ENCODE peak calls at places on chromosomes 3 and 15, in seven cellular contexts. O, C, D, U, J, N and Z are unnamed samples.

GRCh38 chr3:66110840-66111239 is 72.1 kb upstream of the MAGI1 start:
- DNase-seq in D (no peak), O (no peak), U (peak; percentile 77), J (no peak), C (no peak), N (no peak), Z (peak; percentile 50)

GRCh38 chr15:46854559-46854958 is 862.7 kb upstream of the SEMA6D start:
- DNase-seq in N (no peak), C (no peak), U (no peak), J (no peak), O (no peak), D (no peak), Z (no peak)

GRCh38 chr15:66117841-66118240 is 135.7 kb downstream of the MEGF11 start:
- DNase-seq in N (no peak), C (no peak), J (no peak), O (no peak), U (no peak), D (no peak), Z (no peak)

GRCh38 chr15:77790481-77790880 is 157.8 kb upstream of the LINGO1 start:
- DNase-seq in J (no peak), C (no peak), U (no peak), D (no peak), O (no peak), N (no peak), Z (no peak)

GRCh38 chr15:89127054-89127702 is 38.9 kb downstream of the ABHD2 start:
- DNase-seq in D (no peak), N (no peak), J (no peak), O (peak; percentile 29), U (no peak), C (no peak), Z (no peak)

GRCh38 chr3:27993061-27993460 is 248.4 kb upstream of the CMC1 start:
- DNase-seq in N (no peak), J (no peak), U (no peak), C (no peak), O (no peak), D (peak; percentile 65), Z (no peak)

GRCh38 chr3:8546609-8547008 is 45.0 kb downstream of the LMCD1 start:
- DNase-seq in D (no peak), N (no peak), O (no peak), J (no peak), C (no peak), U (no peak), Z (no peak)

GRCh38 chr3:110237091-110237615 is 834.5 kb upstream of the NECTIN3 start:
- DNase-seq in J (no peak), C (no peak), U (peak; percentile 49), O (no peak), N (peak; percentile 8), D (no peak), Z (no peak)

GRCh38 chr15:41104234-41104633 is 11.8 kb downstream of the INO80 start:
- DNase-seq in U (no peak), N (no peak), O (peak; percentile 79), D (no peak), C (no peak), J (peak; percentile 16), Z (no peak)

GRCh38 chr3:29026959-29027358 is 253.9 kb upstream of the RBMS3 start:
- DNase-seq in C (no peak), N (no peak), U (no peak), D (no peak), O (peak; percentile 38), J (no peak), Z (no peak)

GRCh38 chr3:14431556-14431927 is 29.1 kb downstream of the SLC6A6 start:
- DNase-seq in D (no peak), C (no peak), J (no peak), U (peak; percentile 58), O (no peak), N (no peak), Z (no peak)

GRCh38 chr3:72569754-72570440 is 278.3 kb downstream of the SHQ1 start:
- DNase-seq in C (no peak), J (no peak), O (no peak), D (no peak), N (no peak), U (no peak), Z (no peak)

GRCh38 chr3:50353231-50354004 is 2.8 kb downstream of the CYB561D2 start:
- DNase-seq in J (no peak), N (no peak), C (no peak), U (no peak), O (no peak), D (no peak), Z (no peak)

GRCh38 chr3:50350527-50351317 is at the start of the genes CYB561D2 and NPRL2:
- DNase-seq in O (peak; percentile 90), N (peak; percentile 98), C (peak; percentile 93), D (peak; percentile 85), U (peak; percentile 95), J (peak; percentile 96), Z (peak; percentile 96)

GRCh38 chr3:50354186-50354764 is 3.6 kb downstream of the CYB561D2 start:
- DNase-seq in J (no peak), U (no peak), O (no peak), C (no peak), D (no peak), N (no peak), Z (no peak)

GRCh38 chr3:50351318-50351687 is 641 bp downstream of the CYB561D2 start:
- DNase-seq in O (no peak), C (no peak), N (no peak), J (no peak), D (no peak), U (no peak), Z (no peak)

GRCh38 chr3:50352762-50353161 is 2.1 kb downstream of the CYB561D2 start:
- DNase-seq in C (no peak), O (peak; percentile 29), N (no peak), D (no peak), J (peak; percentile 47), U (no peak), Z (no peak)
- H2BK120ac ChIP-seq in C (no peak overlapping the region), O (no peak overlapping the region), N (no peak overlapping the region), D (no peak overlapping the region), J (no peak overlapping the region), U (no peak overlapping the region), Z (no peak overlapping the region)

DNA sequence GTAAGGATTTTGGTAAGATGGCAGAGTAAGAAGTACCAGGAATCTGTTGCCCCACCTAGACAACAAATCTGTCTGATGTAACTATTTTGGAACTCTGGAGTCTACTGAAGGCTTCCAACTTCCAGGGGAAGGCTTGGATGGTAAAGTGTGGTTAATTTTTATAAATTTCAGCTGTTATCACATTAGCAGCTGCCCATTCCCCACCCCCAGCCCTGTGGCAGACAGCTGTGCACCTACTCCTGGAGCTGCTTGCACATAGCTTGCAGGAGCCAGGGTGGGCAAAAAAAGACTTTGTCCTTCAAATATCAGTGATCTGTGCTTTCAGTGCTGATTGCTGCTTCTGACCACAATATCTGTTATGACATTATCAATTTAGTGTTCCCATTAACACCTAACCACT is 47.4 kb downstream of the FRMD5 start:
- DNase-seq in U (no peak), J (no peak), N (no peak), C (no peak), D (no peak), O (no peak), Z (no peak)
- H2BK120ac ChIP-seq in U (no peak overlapping the region), J (no peak overlapping the region), N (no peak overlapping the region), C (no peak overlapping the region), D (no peak overlapping the region), O (no peak overlapping the region), Z (no peak overlapping the region)

DNA sequence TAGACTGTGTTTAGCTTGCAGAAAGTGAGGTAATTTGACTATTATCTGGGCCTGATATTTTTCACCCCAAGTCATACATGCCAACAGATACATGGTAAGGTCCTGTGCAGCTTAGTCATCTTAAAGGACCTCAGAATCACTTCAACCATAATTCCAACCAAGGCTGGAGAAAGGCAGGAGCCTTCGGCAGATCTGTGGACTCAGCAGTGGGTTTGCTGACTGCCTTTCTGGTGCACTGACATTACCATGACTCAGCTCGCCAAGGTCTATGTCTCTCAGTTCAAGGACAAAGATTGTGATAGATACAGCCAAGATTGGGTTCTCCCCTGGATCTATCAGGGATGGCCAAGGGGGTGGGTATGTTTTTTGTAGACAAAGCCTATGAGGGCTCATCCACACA is 32.7 kb downstream of the LYZL4 start:
- DNase-seq in U (no peak), C (no peak), N (no peak), O (no peak), D (no peak), J (no peak), Z (no peak)
- H2BK120ac ChIP-seq in U (no peak overlapping the region), C (no peak overlapping the region), N (no peak overlapping the region), O (no peak overlapping the region), D (no peak overlapping the region), J (no peak overlapping the region), Z (no peak overlapping the region)

DNA sequence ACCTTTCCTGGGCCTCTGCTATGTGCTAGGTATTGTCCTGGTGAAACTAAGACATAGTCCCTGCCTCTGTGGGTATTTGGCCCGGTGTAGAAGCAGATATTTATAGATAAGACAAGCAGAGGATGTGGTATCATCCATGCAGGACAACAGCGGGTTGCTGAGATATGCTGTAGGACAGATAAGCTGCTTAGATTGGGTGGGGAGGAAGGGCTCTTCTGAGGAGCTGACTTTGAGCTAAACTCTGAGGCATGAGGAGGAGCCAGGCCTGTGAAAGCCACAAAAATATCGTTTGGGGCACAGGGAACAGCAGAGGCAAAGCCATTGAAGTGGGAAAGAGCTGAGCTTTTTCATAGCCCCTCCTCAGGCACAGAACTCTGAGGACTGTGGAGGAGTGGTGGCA is 492.5 kb upstream of the CFAP20DC start:
- DNase-seq in C (no peak), D (no peak), J (no peak), U (peak; percentile 77), N (no peak), O (no peak), Z (no peak)
- H2BK120ac ChIP-seq in C (no peak overlapping the region), D (no peak overlapping the region), J (no peak overlapping the region), U (no peak overlapping the region), N (no peak overlapping the region), O (peak overlapping the region; percentile 16), Z (no peak overlapping the region)

DNA sequence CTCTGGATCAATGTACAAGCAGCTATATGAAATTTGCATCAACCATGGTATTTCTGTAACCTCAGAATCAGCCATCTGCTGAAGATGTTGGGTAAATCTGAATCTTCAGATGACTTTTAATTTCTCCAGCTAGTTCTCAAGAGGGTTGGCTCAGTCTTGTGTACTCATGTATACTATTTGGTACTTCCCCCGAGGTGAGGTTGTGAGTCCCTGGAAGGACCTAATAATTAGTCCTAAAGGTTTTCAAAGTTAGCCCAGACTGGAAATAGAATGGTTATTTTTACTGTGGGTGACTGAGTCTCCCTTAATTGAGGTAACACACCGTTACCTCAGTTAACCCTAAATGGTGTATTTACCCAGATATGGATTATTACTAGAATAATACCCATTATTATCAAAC is 104.3 kb upstream of the THSD4 start:
- DNase-seq in C (no peak), N (no peak), D (no peak), O (no peak), J (no peak), U (no peak), Z (no peak)
- H2BK120ac ChIP-seq in C (no peak overlapping the region), N (no peak overlapping the region), D (no peak overlapping the region), O (no peak overlapping the region), J (no peak overlapping the region), U (no peak overlapping the region), Z (no peak overlapping the region)

GRCh38 chr3:1374471-1374870 is 281.6 kb downstream of the CNTN6 start:
- DNase-seq in N (no peak), C (no peak), O (no peak), D (peak; percentile 33), J (no peak), U (no peak), Z (no peak)
- H2BK120ac ChIP-seq in N (no peak overlapping the region), C (no peak overlapping the region), O (no peak overlapping the region), D (no peak overlapping the region), J (no peak overlapping the region), U (no peak overlapping the region), Z (no peak overlapping the region)